ENCODE peak calls at places on chromosomes 13 and 19, in six cellular contexts. S is mammary epithelial cell; I is tibial nerve; D is naive thymus-derived CD4-positive, alpha-beta T cell; L is body of pancreas; V is uterus. P is an unnamed sample.

GRCh38 chr19:35151273-35152065 is 3.1 kb upstream of the FXYD5 start:
- DNase-seq in S (no peak), I (no peak), D (no peak), L (no peak), V (no peak), P (no peak)

GRCh38 chr13:31477961-31478360 is 261.4 kb upstream of the RXFP2 start:
- DNase-seq in S (no peak), I (no peak), D (no peak), L (no peak), V (no peak), P (no peak)

GRCh38 chr19:1457031-1457739 is 7.3 kb downstream of the APC2 start:
- DNase-seq in S (no peak), I (no peak), D (no peak), L (no peak), V (no peak), P (no peak)

GRCh38 chr19:57248646-57249045 is 8.2 kb downstream of the ZNF805 start:
- DNase-seq in S (no peak), I (no peak), D (no peak), L (no peak), V (no peak), P (no peak)

GRCh38 chr19:51440846-51441409 is 17.3 kb downstream of the SIGLEC8 start:
- DNase-seq in S (no peak), I (no peak), D (no peak), L (no peak), V (no peak), P (no peak)

GRCh38 chr13:46475586-46475991 is 77.4 kb upstream of the LRCH1 start:
- DNase-seq in S (no peak), I (no peak), D (no peak), L (no peak), V (no peak), P (no peak)

GRCh38 chr13:37615271-37615670 is 16.7 kb upstream of the POSTN start:
- DNase-seq in S (peak; percentile 40), I (no peak), D (no peak), L (no peak), V (no peak), P (no peak)

GRCh38 chr13:72384879-72385278 is 342.6 kb downstream of the MZT1 start:
- DNase-seq in S (peak; percentile 75), I (no peak), D (no peak), L (no peak), V (no peak), P (no peak)

GRCh38 chr13:103102482-103102881 is 36.3 kb upstream of the SLC10A2 start:
- DNase-seq in S (no peak), I (no peak), D (no peak), L (no peak), V (no peak), P (no peak)

GRCh38 chr19:13902993-13903555 is 2.8 kb downstream of the BRME1 start:
- DNase-seq in S (no peak), I (no peak), D (no peak), L (no peak), V (no peak), P (no peak)

GRCh38 chr13:73259061-73259908 is 200.5 kb downstream of the KLF5 start:
- DNase-seq in S (no peak), I (no peak), D (no peak), L (no peak), V (peak; percentile 48), P (no peak)

GRCh38 chr13:110866491-110867170 is 48.2 kb downstream of the ANKRD10 start:
- DNase-seq in S (no peak), I (no peak), D (no peak), L (no peak), V (no peak), P (no peak)

GRCh38 chr19:16585808-16586476 is 13.7 kb upstream of the SLC35E1 start:
- DNase-seq in S (peak; percentile 41), I (no peak), D (no peak), L (no peak), V (no peak), P (no peak)

GRCh38 chr13:76890036-76890435 is 3.8 kb upstream of the KCTD12 start:
- DNase-seq in S (peak; percentile 95), I (no peak), D (no peak), L (no peak), V (no peak), P (no peak)

GRCh38 chr19:58361900-58362271 is 665 bp downstream of the ZNF497 start:
- DNase-seq in S (no peak), I (no peak), D (no peak), L (no peak), V (no peak), P (peak; percentile 77)

GRCh38 chr13:51590966-51591627 is 6.8 kb downstream of the WDFY2 start:
- DNase-seq in S (peak; percentile 68), I (no peak), D (no peak), L (peak; percentile 34), V (peak; percentile 28), P (no peak)

GRCh38 chr13:112205990-112206389 is 139.0 kb downstream of the SOX1 start:
- DNase-seq in S (no peak), I (no peak), D (no peak), L (no peak), V (no peak), P (no peak)

GRCh38 chr13:59112375-59112774 is 1051.4 kb downstream of the DIAPH3 start:
- DNase-seq in S (peak; percentile 64), I (no peak), D (no peak), L (no peak), V (no peak), P (no peak)

GRCh38 chr13:73603646-73604045 is 530.6 kb downstream of the KLF12 start:
- DNase-seq in S (peak; percentile 69), I (no peak), D (no peak), L (no peak), V (no peak), P (no peak)

GRCh38 chr13:23631676-23632622 is 61.7 kb downstream of the TNFRSF19 start:
- DNase-seq in S (no peak), I (no peak), D (no peak), L (no peak), V (no peak), P (no peak)

GRCh38 chr13:23628765-23629565 is 58.8 kb downstream of the TNFRSF19 start:
- DNase-seq in S (no peak), I (no peak), D (no peak), L (no peak), V (no peak), P (no peak)

GRCh38 chr13:23630349-23631093 is 60.3 kb downstream of the TNFRSF19 start:
- DNase-seq in S (no peak), I (no peak), D (no peak), L (no peak), V (no peak), P (no peak)

GRCh38 chr13:23628250-23628649 is 58.0 kb downstream of the TNFRSF19 start:
- DNase-seq in S (no peak), I (no peak), D (no peak), L (no peak), V (no peak), P (no peak)

GRCh38 chr13:23629566-23630272 is 59.5 kb downstream of the TNFRSF19 start:
- DNase-seq in S (no peak), I (no peak), D (no peak), L (no peak), V (no peak), P (no peak)
- H3K27ac ChIP-seq in S (no peak overlapping the region), I (peak overlapping the region; percentile 21), D (no peak overlapping the region), L (no peak overlapping the region), V (no peak overlapping the region), P (no peak overlapping the region)

GRCh38 chr19:47240561-47240960 is 9.6 kb upstream of the BBC3 start:
- DNase-seq in S (no peak), I (no peak), D (no peak), L (no peak), V (no peak), P (no peak)

GRCh38 chr19:47243364-47243775 is 12.4 kb upstream of the BBC3 start:
- DNase-seq in S (no peak), I (no peak), D (no peak), L (no peak), V (no peak), P (no peak)

GRCh38 chr19:47240996-47241918 is 10.3 kb upstream of the BBC3 start:
- DNase-seq in S (peak; percentile 87), I (no peak), D (peak; percentile 82), L (peak; percentile 94), V (peak; percentile 86), P (peak; percentile 83)

GRCh38 chr19:47241919-47242644 is 11.1 kb upstream of the BBC3 start:
- DNase-seq in S (peak; percentile 32), I (no peak), D (no peak), L (no peak), V (no peak), P (no peak)

DNA sequence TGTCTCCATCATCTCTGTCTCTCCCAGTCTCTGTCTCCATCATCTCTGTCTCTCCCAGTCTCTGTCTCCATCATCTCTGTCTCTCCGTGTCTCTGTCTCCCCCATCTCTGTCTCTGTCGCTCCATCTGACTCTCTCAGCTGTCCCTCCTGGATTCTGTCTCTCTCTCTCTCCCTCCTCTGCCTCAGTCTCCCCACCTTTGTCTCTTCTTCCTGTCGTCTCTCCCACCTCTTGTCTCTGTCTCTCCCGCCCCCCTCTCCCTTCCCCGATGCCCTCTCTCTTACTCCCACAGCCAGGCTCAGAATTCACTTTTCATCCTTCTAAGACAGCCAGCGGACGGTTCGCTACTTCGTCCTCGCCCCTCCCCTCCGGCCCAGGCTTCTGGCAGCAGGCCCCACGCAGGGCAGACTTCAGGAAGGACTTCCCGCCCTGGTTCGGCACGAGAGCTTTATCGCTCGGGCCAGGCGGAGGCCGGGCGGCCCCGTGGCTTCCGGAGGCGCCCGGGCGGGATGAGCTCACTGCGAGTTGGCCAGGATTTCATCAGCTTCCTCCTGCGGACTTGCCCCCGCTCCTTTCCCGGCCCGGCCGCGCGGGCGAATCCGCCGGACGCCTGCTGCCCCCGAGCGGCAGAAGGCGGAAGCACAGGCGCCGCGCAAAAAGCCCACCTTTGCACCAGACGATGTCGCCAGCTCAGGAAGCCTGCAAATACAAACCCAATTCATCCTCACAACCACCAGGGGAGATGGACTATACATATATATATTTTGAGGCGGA is 12.4 kb upstream of the CCDC9 start:
- DNase-seq in S (peak; percentile 92), I (peak; percentile 75), D (peak; percentile 86), L (peak; percentile 89), V (peak; percentile 94), P (peak; percentile 94)
- H3K4me1 ChIP-seq in S (peaks cover 26% of the 10 kb centered on the region), I (peaks cover 54% of the 10 kb centered on the region), D (peaks cover 35% of the 10 kb centered on the region), L (peaks cover 52% of the 10 kb centered on the region), V (peaks cover 4% of the 10 kb centered on the region), P (peaks cover 49% of the 10 kb centered on the region)

GRCh38 chr19:3656073-3656746 is 29.6 kb upstream of the CACTIN start:
- DNase-seq in S (no peak), I (no peak), D (no peak), L (no peak), V (no peak), P (no peak)

GRCh38 chr19:3655402-3656072 is 28.9 kb upstream of the CACTIN start:
- DNase-seq in S (peak; percentile 12), I (no peak), D (no peak), L (no peak), V (peak; percentile 75), P (no peak)

GRCh38 chr19:3653081-3653795 is 26.6 kb upstream of the CACTIN start:
- DNase-seq in S (no peak), I (no peak), D (no peak), L (no peak), V (no peak), P (no peak)

GRCh38 chr19:3652422-3652821 is 25.8 kb upstream of the CACTIN start:
- DNase-seq in S (no peak), I (no peak), D (no peak), L (no peak), V (no peak), P (no peak)

GRCh38 chr19:3653865-3654513 is 27.4 kb upstream of the CACTIN start:
- DNase-seq in S (no peak), I (no peak), D (no peak), L (no peak), V (no peak), P (no peak)
- H3K27me3 ChIP-seq in S (no peaks in the 10 kb centered on the region), I (no peaks in the 10 kb centered on the region), D (no peaks in the 10 kb centered on the region), L (no peaks in the 10 kb centered on the region), V (no peaks in the 10 kb centered on the region), P (no peaks in the 10 kb centered on the region)

GRCh38 chr19:3670796-3671679 is 29.2 kb downstream of the PIP5K1C start:
- DNase-seq in S (no peak), I (peak; percentile 74), D (no peak), L (peak; percentile 33), V (peak; percentile 92), P (peak; percentile 69)
- H3K27ac ChIP-seq in S (no peak overlapping the region), I (peak overlapping the region; percentile 93), D (peak overlapping the region; percentile 3), L (peak overlapping the region; percentile 58), V (peak overlapping the region; percentile 98), P (peak overlapping the region; percentile 83)

P was measured in lower lobe of right lung.